ENCODE peak calls at places on chromosomes 1 and 21, in seven cellular contexts. T, D, S, Y, C, Q and I are unnamed samples.

GRCh38 chr1:234929369-234929768 is 199.3 kb downstream of the TOMM20 start:
- DNase-seq in T (no peak), D (no peak), S (no peak), Y (no peak), C (no peak), Q (no peak), I (peak)

GRCh38 chr1:231209531-231209930 is 31.5 kb upstream of the GNPAT start:
- DNase-seq in T (no peak), D (no peak), S (no peak), Y (no peak), C (peak), Q (no peak), I (no peak)

GRCh38 chr1:231958448-231958847 is 331.9 kb downstream of the DISC1 start:
- DNase-seq in T (no peak), D (no peak), S (no peak), Y (no peak), C (no peak), Q (no peak), I (no peak)

GRCh38 chr1:86259390-86259789 is 102.8 kb upstream of the COL24A1 start:
- DNase-seq in T (no peak), D (no peak), S (no peak), Y (no peak), C (no peak), Q (no peak), I (no peak)

GRCh38 chr1:41515131-41515678 is 30.7 kb upstream of the EDN2 start:
- DNase-seq in T (no peak), D (no peak), S (no peak), Y (no peak), C (peak), Q (no peak), I (no peak)

GRCh38 chr21:27202301-27202700 is 235.4 kb upstream of the ADAMTS5 start:
- DNase-seq in T (no peak), D (no peak), S (no peak), Y (no peak), C (no peak), Q (no peak), I (no peak)

GRCh38 chr1:169741666-169742394 is 8.0 kb upstream of the SELE start:
- DNase-seq in T (no peak), D (no peak), S (no peak), Y (no peak), C (no peak), Q (no peak), I (no peak)

GRCh38 chr1:163561570-163562295 is 240.0 kb downstream of the NUF2 start:
- DNase-seq in T (peak), D (no peak), S (no peak), Y (no peak), C (no peak), Q (no peak), I (no peak)

GRCh38 chr1:226609836-226610455 is 61.4 kb downstream of the STUM start:
- DNase-seq in T (no peak), D (no peak), S (no peak), Y (peak), C (no peak), Q (no peak), I (peak)

GRCh38 chr1:83860506-83861221 is 138.3 kb downstream of the TTLL7 start:
- DNase-seq in T (peak), D (peak), S (peak), Y (peak), C (peak), Q (peak), I (peak)

GRCh38 chr1:227318852-227319607 is 738 bp upstream of the CDC42BPA start:
- DNase-seq in T (peak), D (peak), S (no peak), Y (peak), C (peak), Q (peak), I (peak)

GRCh38 chr21:38680401-38680800 is 125.3 kb upstream of the ETS2 start:
- DNase-seq in T (no peak), D (no peak), S (no peak), Y (no peak), C (no peak), Q (no peak), I (no peak)

GRCh38 chr1:220056374-220056773 is 10.1 kb upstream of the EPRS1 start:
- DNase-seq in T (no peak), D (no peak), S (no peak), Y (no peak), C (no peak), Q (no peak), I (no peak)

GRCh38 chr1:228989992-228990827 is 254.9 kb downstream of the RHOU start:
- DNase-seq in T (no peak), D (peak), S (no peak), Y (peak), C (peak), Q (no peak), I (peak)

GRCh38 chr1:53316058-53316741 is 11.7 kb downstream of the LRP8 start:
- DNase-seq in T (peak), D (no peak), S (no peak), Y (no peak), C (peak), Q (no peak), I (no peak)

GRCh38 chr1:241703001-241703400 is 50.9 kb downstream of the WDR64 start:
- DNase-seq in T (no peak), D (no peak), S (no peak), Y (no peak), C (no peak), Q (no peak), I (no peak)

GRCh38 chr21:27759820-27760219 is 792.9 kb upstream of the ADAMTS5 start:
- DNase-seq in T (no peak), D (no peak), S (no peak), Y (no peak), C (no peak), Q (no peak), I (no peak)

GRCh38 chr1:155882766-155883165 is 23.4 kb downstream of the SYT11 start:
- DNase-seq in T (no peak), D (no peak), S (no peak), Y (no peak), C (no peak), Q (no peak), I (no peak)

GRCh38 chr1:34270181-34270580 is 93.5 kb downstream of the C1orf94 start:
- DNase-seq in T (no peak), D (no peak), S (no peak), Y (no peak), C (no peak), Q (no peak), I (no peak)

GRCh38 chr1:182056596-182057366 is 4.7 kb downstream of the ZNF648 start:
- DNase-seq in T (no peak), D (no peak), S (no peak), Y (no peak), C (peak), Q (no peak), I (no peak)

GRCh38 chr1:116018007-116018406 is 41.7 kb downstream of the SLC22A15 start:
- DNase-seq in T (no peak), D (no peak), S (no peak), Y (no peak), C (no peak), Q (no peak), I (no peak)

GRCh38 chr1:157880621-157881020 is 39.0 kb upstream of the CD5L start:
- DNase-seq in T (no peak), D (no peak), S (no peak), Y (no peak), C (no peak), Q (no peak), I (no peak)

GRCh38 chr1:66540434-66541032 is 6.6 kb downstream of the SGIP1 start:
- DNase-seq in T (no peak), D (no peak), S (no peak), Y (no peak), C (no peak), Q (no peak), I (no peak)

GRCh38 chr1:151547119-151547899 is 7.2 kb downstream of the TUFT1 start:
- DNase-seq in T (peak), D (no peak), S (no peak), Y (peak), C (peak), Q (no peak), I (peak)

GRCh38 chr1:215568287-215568692 is 1.2 kb downstream of the KCTD3 start:
- DNase-seq in T (no peak), D (no peak), S (no peak), Y (peak), C (no peak), Q (peak), I (no peak)
- H3K4me3 ChIP-seq in T (peak), D (peak), S (peak), Y (peak), C (peak), Q (peak), I (peak)

GRCh38 chr21:33685613-33686197 is 43.4 kb downstream of the ITSN1 start:
- DNase-seq in T (no peak), D (no peak), S (no peak), Y (no peak), C (no peak), Q (no peak), I (no peak)
- H3K27ac ChIP-seq in T (no peak), D (no peak), S (no peak), Y (no peak), C (no peak), Q (no peak), I (peak)

DNA sequence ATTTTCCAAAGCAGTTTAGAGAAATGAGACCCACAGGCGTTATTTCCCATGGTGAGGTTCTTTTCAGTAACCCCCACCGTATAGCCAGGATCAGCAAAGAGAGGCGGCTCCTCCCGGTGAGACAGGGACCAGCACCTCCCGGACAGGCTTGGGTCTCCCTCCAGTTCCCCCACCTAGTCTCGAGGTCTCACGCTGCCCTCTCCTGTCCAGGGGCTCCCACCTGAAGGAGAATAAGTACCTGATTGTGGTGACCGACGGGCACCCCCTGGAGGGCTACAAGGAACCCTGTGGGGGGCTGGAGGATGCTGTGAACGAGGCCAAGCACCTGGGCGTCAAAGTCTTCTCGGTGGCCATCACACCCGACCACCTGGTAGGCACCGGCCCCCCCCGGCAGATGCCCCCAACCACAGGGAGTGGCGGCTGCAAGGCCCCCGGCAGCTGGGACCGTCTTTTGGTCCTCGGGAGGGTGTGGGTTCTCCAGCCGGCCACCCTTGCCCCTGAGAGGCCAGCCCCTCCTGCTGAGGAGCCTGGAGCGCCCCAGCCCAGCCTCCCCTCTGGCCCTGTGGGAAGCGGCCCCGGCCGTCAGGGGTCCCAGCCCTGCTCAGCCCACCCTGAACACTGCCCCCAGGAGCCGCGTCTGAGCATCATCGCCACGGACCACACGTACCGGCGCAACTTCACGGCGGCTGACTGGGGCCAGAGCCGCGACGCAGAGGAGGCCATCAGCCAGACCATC is 4.9 kb downstream of the COL6A1 start:
- DNase-seq in T (no peak), D (peak), S (no peak), Y (peak), C (peak), Q (no peak), I (peak)
- TF ChIP-seq CTCF in T (no peak), D (no peak), S (no peak), Y (no peak), C (no peak), Q (peak), I (no peak)

GRCh38 chr21:37656899-37657298 is 259.4 kb downstream of the KCNJ6 start:
- DNase-seq in T (no peak), D (no peak), S (no peak), Y (no peak), C (no peak), Q (no peak), I (no peak)
- H3K4me3 ChIP-seq in T (no peak), D (no peak), S (no peak), Y (no peak), C (no peak), Q (no peak), I (no peak)

DNA sequence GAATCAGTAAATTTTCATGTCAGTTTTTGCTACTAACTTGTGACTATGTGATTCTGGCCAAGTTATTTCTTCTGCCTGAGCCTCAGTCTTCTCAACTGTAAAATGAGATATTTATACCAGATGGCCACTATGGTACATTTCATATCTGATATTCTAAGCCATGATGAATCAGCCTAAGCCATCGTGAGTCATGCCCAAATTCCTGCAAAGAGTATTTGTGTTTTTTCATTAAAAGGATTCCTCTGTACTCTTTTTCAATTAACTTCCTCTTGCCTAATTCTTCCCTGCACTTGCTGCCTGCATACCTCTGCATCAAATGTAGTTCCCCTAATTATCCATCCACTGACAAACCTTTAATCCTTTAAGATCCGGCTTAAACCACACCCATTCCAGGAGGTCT is 575.1 kb upstream of the BEND5 start:
- DNase-seq in T (no peak), D (no peak), S (no peak), Y (no peak), C (no peak), Q (no peak), I (no peak)
- H3K27ac ChIP-seq in T (no peak), D (no peak), S (no peak), Y (no peak), C (no peak), Q (no peak), I (no peak)

DNA sequence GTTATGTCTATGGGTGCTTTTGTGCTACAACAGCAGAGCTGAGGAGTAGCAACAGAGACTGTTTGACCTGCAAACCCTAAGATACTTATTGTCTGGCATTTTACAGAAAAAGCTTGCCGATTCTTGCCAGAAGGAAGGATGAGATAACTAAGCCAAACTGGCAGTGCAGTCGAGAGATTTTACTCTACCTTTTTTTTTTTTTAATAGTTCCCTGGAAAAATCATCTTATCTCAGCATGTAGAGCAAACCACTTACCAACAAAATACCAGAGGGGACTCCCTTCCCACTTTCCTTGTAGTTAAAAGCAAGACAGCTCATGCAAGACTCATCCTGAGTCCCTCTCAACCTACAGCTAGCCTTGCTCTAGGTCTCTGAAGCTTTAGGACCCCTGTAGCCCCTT is 132.9 kb downstream of the SYT2 start:
- DNase-seq in T (no peak), D (no peak), S (no peak), Y (no peak), C (no peak), Q (peak), I (no peak)
- TF ChIP-seq CTCF in T (no peak), D (no peak), S (no peak), Y (no peak), C (no peak), Q (no peak), I (no peak)

GRCh38 chr1:38577937-38578443 is 281.6 kb downstream of the RRAGC start:
- DNase-seq in T (no peak), D (no peak), S (no peak), Y (peak), C (no peak), Q (no peak), I (no peak)
- H3K4me3 ChIP-seq in T (peak), D (peak), S (no peak), Y (no peak), C (no peak), Q (no peak), I (no peak)